ENCODE peak calls at places on chromosome 12, in six cellular contexts. K is AG09319, M is ELR, Q is non-pigmented ciliary epithelial cell, H is keratinocyte, U is AG09309. S is an unnamed sample.

GRCh38 chr12:128815779-128816642 is 7.7 kb downstream of the SLC15A4 start:
- DNase-seq in K (no peak), M (no peak), Q (no peak), H (no peak), U (no peak), S (no peak)

GRCh38 chr12:74897425-74898211 is 312.0 kb downstream of the KCNC2 start:
- DNase-seq in K (no peak), M (no peak), Q (no peak), H (peak), U (no peak), S (no peak)

GRCh38 chr12:51954465-51955361 is 3.2 kb downstream of the ACVR1B start:
- DNase-seq in K (no peak), M (no peak), Q (no peak), H (no peak), U (no peak), S (no peak)

GRCh38 chr12:26668847-26669246 is 164.1 kb downstream of the ITPR2 start:
- DNase-seq in K (no peak), M (no peak), Q (no peak), H (no peak), U (no peak), S (no peak)

GRCh38 chr12:24839268-24839791 is 109.6 kb downstream of the BCAT1 start:
- DNase-seq in K (no peak), M (no peak), Q (no peak), H (no peak), U (no peak), S (peak)

GRCh38 chr12:32708926-32709325 is 29.8 kb downstream of the DNM1L start:
- DNase-seq in K (no peak), M (no peak), Q (no peak), H (no peak), U (no peak), S (no peak)

GRCh38 chr12:49345048-49345839 is 1.4 kb upstream of the DNAJC22 start:
- DNase-seq in K (no peak), M (peak), Q (no peak), H (no peak), U (no peak), S (no peak)

GRCh38 chr12:123834845-123835244 is 72.7 kb downstream of the DNAH10 start:
- DNase-seq in K (no peak), M (no peak), Q (no peak), H (no peak), U (no peak), S (no peak)

GRCh38 chr12:46483572-46484395 is 111.2 kb upstream of the SLC38A2 start:
- DNase-seq in K (no peak), M (peak), Q (no peak), H (no peak), U (peak), S (peak)

GRCh38 chr12:70849265-70849960 is 71.1 kb downstream of the PTPRR start:
- DNase-seq in K (no peak), M (peak), Q (no peak), H (no peak), U (no peak), S (no peak)

GRCh38 chr12:98587084-98587483 is 6.4 kb upstream of the SLC25A3 start:
- DNase-seq in K (no peak), M (no peak), Q (no peak), H (no peak), U (no peak), S (no peak)

GRCh38 chr12:57170408-57170807 is 23.0 kb upstream of the LRP1-AS start:
- DNase-seq in K (no peak), M (no peak), Q (no peak), H (no peak), U (no peak), S (no peak)

GRCh38 chr12:19105468-19105867 is 24.1 kb upstream of the PLEKHA5 start:
- DNase-seq in K (no peak), M (no peak), Q (no peak), H (no peak), U (no peak), S (no peak)

S was measured in HFFc6.